ENCODE peak calls at places on chromosomes 16 and 17, in nine cellular contexts. A, R, F, W, E, N, L, V and U are unnamed samples.

GRCh38 chr16:1280783-1281182 is 24.9 kb downstream of the TPSD1 start:
- DNase-seq in R (no peak), W (no peak), E (no peak), F (no peak), V (no peak), L (no peak), N (no peak), A (no peak), U (no peak)

GRCh38 chr16:68417711-68418301 is 30.5 kb downstream of the SMPD3 start:
- DNase-seq in R (no peak), N (no peak), A (no peak), W (no peak), F (no peak), L (peak), E (peak), V (no peak), U (no peak)

GRCh38 chr16:20865420-20866126 is 34.6 kb downstream of the DCUN1D3 start:
- DNase-seq in N (no peak), F (no peak), L (no peak), W (peak), E (no peak), V (peak), R (no peak), A (no peak), U (no peak)

GRCh38 chr17:5237541-5238016 is 2.9 kb upstream of the SCIMP start:
- DNase-seq in L (peak), N (no peak), E (peak), F (no peak), A (no peak), R (peak), W (peak), V (peak), U (no peak)

GRCh38 chr17:79023180-79023705 is 726 bp upstream of the C1QTNF1 start:
- DNase-seq in N (no peak), F (no peak), R (no peak), V (no peak), E (no peak), A (peak), W (no peak), L (no peak), U (no peak)

GRCh38 chr17:41394254-41395016 is 3.0 kb downstream of the KRT31 start:
- DNase-seq in W (no peak), R (no peak), V (peak), A (no peak), L (no peak), F (no peak), N (no peak), E (no peak), U (no peak)

GRCh38 chr17:2911755-2912111 is 115.5 kb downstream of the RAP1GAP2 start:
- DNase-seq in W (no peak), E (no peak), R (no peak), A (no peak), L (no peak), N (no peak), F (no peak), V (no peak), U (no peak)

GRCh38 chr17:38761612-38762011 is 9.1 kb downstream of the PSMB3 start:
- DNase-seq in A (no peak), W (peak), F (no peak), L (peak), R (peak), E (peak), V (peak), N (no peak), U (no peak)

GRCh38 chr17:80656590-80656989 is 112.0 kb downstream of the RPTOR start:
- DNase-seq in E (no peak), R (no peak), W (no peak), A (no peak), V (no peak), N (no peak), L (no peak), F (no peak), U (no peak)

GRCh38 chr16:86836503-86837125 is 258.3 kb downstream of the FOXL1 start:
- DNase-seq in N (peak), F (no peak), R (peak), W (peak), V (peak), A (no peak), E (no peak), L (peak), U (no peak)

GRCh38 chr16:54633943-54634362 is 296.7 kb upstream of the IRX5 start:
- DNase-seq in R (no peak), F (no peak), N (no peak), L (peak), W (no peak), V (no peak), E (peak), A (no peak), U (no peak)

GRCh38 chr17:66830451-66830850 is 4.5 kb upstream of the CACNG5 start:
- DNase-seq in F (no peak), R (no peak), W (no peak), N (no peak), V (no peak), A (no peak), E (no peak), L (no peak), U (no peak)

GRCh38 chr17:40687106-40687505 is 16.4 kb downstream of the KRT24 start:
- DNase-seq in W (no peak), R (no peak), A (no peak), N (no peak), E (no peak), V (no peak), L (no peak), F (no peak), U (no peak)

GRCh38 chr17:8016632-8017424 is 14.4 kb downstream of the GUCY2D start:
- DNase-seq in E (peak), R (peak), N (no peak), V (no peak), L (peak), F (no peak), W (peak), A (no peak), U (peak)

GRCh38 chr17:49089094-49089493 is 43.5 kb upstream of the B4GALNT2 start:
- DNase-seq in A (no peak), R (no peak), F (no peak), E (no peak), L (no peak), V (no peak), N (no peak), W (no peak), U (no peak)

GRCh38 chr17:39716879-39717536 is 13.3 kb downstream of the MIEN1 start:
- DNase-seq in E (no peak), A (no peak), V (no peak), W (no peak), F (no peak), R (no peak), N (no peak), L (no peak), U (no peak)

GRCh38 chr16:87790278-87791023 is 24.7 kb upstream of the KLHDC4 start:
- DNase-seq in N (no peak), L (no peak), F (peak), A (no peak), R (no peak), V (peak), E (no peak), W (peak), U (no peak)

GRCh38 chr17:45357364-45357997 is 40.7 kb upstream of the MAP3K14 start:
- DNase-seq in R (no peak), N (no peak), F (no peak), A (no peak), W (no peak), L (no peak), V (no peak), E (no peak), U (no peak)

GRCh38 chr17:19264681-19265080 is 27.5 kb downstream of the EPN2 start:
- DNase-seq in N (no peak), R (no peak), E (no peak), L (peak), F (no peak), W (no peak), V (no peak), A (no peak), U (no peak)

GRCh38 chr16:68444058-68444657 is 4.2 kb downstream of the SMPD3 start:
- DNase-seq in V (peak), F (peak), W (peak), R (peak), A (no peak), N (no peak), L (peak), E (no peak), U (no peak)

GRCh38 chr17:78674595-78675315 is 97.6 kb upstream of the DNAH17 start:
- DNase-seq in F (no peak), R (no peak), V (no peak), N (no peak), A (no peak), L (no peak), W (no peak), E (no peak), U (peak)

GRCh38 chr17:40554646-40555295 is 10.5 kb downstream of the CCR7 start:
- DNase-seq in R (no peak), L (no peak), F (peak), V (no peak), W (no peak), E (no peak), A (no peak), N (no peak), U (peak)

GRCh38 chr17:3528604-3529511 is 28.8 kb downstream of the TRPV3 start:
- DNase-seq in F (no peak), A (no peak), R (peak), W (no peak), V (no peak), N (no peak), L (no peak), E (no peak), U (no peak)

GRCh38 chr16:54320895-54321294 is 34.3 kb upstream of the IRX3 start:
- DNase-seq in A (no peak), E (no peak), L (no peak), V (no peak), F (no peak), R (no peak), W (no peak), N (no peak), U (no peak)

GRCh38 chr17:41614098-41614497 is 1.5 kb upstream of the KRT16 start:
- DNase-seq in A (no peak), W (no peak), N (no peak), L (no peak), F (no peak), R (no peak), E (no peak), V (no peak), U (no peak)

GRCh38 chr17:1710807-1711553 is 803 bp upstream of the TLCD2 start:
- DNase-seq in F (no peak), N (no peak), A (no peak), E (no peak), L (peak), R (no peak), V (no peak), W (no peak), U (no peak)

GRCh38 chr16:81521141-81521626 is 76.6 kb downstream of the CMIP start:
- DNase-seq in W (no peak), E (peak), V (no peak), A (no peak), F (no peak), R (no peak), N (no peak), L (no peak), U (no peak)

GRCh38 chr17:76709077-76709950 is 1.5 kb downstream of the MXRA7 start:
- DNase-seq in N (peak), R (peak), V (peak), L (no peak), E (no peak), F (peak), A (peak), W (peak), U (peak)

GRCh38 chr16:85969159-85969558 is 70.2 kb downstream of the IRF8 start:
- DNase-seq in N (no peak), R (peak), W (no peak), V (peak), L (no peak), E (no peak), A (no peak), F (no peak), U (no peak)

GRCh38 chr16:10876799-10877341 is at the start of gene CIITA:
- DNase-seq in A (peak), E (peak), W (peak), F (peak), R (peak), N (peak), V (peak), L (no peak), U (no peak)

GRCh38 chr16:10878644-10879498 is 1.9 kb downstream of the CIITA start:
- DNase-seq in A (no peak), E (peak), L (no peak), V (peak), F (peak), R (peak), N (no peak), W (peak), U (no peak)

GRCh38 chr16:10878328-10878643 is 1.3 kb downstream of the CIITA start:
- DNase-seq in V (no peak), N (no peak), E (no peak), F (no peak), L (no peak), W (no peak), A (no peak), R (no peak), U (no peak)

GRCh38 chr16:10877472-10877946 is 507 bp downstream of the CIITA start:
- DNase-seq in R (no peak), N (no peak), E (peak), W (no peak), V (no peak), A (no peak), L (no peak), F (no peak), U (no peak)

GRCh38 chr16:10876305-10876704 is 697 bp upstream of the CIITA start:
- DNase-seq in E (no peak), N (no peak), R (no peak), A (no peak), L (no peak), V (no peak), W (no peak), F (no peak), U (no peak)
- H3K27ac ChIP-seq in E (peak), N (no peak), R (no peak), A (no peak), L (no peak), V (no peak), W (no peak), F (no peak), U (no peak)

GRCh38 chr17:50656509-50656908 is 21.8 kb downstream of the ABCC3 start:
- DNase-seq in F (no peak), R (no peak), N (no peak), E (no peak), L (no peak), W (no peak), V (no peak), A (no peak), U (no peak)
- H3K4me3 ChIP-seq in F (no peak), R (no peak), N (no peak), E (no peak), L (no peak), W (no peak), V (no peak), A (no peak), U (no peak)

DNA sequence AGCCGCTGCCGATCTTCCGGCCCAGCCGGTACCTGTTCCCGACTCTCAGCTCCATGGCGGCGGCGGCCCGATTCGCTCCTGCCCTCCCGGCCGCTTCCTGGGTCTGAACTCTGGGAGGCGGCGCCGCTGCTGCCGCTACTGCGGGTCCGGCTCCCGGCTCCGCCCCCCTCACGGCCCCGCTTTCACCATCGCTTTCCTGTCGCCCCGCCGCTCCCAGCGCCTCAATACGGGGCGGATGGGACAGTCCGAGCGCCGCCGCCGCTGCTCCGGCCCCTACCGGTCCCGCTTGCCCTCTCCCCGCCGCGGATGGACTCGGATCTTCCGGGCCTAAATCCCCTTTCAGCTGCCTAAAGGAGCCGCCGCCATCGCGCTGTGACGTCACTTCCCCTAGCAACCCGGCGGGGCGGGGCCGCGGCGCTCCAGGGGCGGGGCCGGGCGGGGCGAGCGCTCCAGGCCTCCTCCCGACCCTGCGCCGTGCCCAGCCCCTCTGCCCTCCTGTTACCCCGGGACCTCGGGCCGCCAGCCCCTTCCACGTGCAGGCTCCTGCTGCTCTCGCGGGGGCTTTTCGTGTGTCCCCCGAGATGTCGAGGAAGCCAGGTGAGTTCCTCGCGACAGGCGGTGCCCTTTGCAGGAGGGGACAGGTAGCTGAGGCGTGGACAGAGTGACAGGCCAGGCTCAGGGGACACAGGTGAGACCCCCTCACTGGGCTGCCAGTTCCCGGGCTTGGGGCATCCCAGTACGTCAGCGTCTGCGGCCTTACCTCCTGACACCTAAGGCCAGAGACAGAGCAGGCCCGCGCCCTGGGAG is at the start of gene CSNK1D:
- DNase-seq in W (peak), A (peak), V (peak), E (peak), L (peak), F (peak), N (peak), R (peak), U (peak)
- TF ChIP-seq CTCF in W (no peak), A (peak), V (no peak), E (no peak), L (no peak), F (no peak), N (no peak), R (no peak), U (no peak)

DNA sequence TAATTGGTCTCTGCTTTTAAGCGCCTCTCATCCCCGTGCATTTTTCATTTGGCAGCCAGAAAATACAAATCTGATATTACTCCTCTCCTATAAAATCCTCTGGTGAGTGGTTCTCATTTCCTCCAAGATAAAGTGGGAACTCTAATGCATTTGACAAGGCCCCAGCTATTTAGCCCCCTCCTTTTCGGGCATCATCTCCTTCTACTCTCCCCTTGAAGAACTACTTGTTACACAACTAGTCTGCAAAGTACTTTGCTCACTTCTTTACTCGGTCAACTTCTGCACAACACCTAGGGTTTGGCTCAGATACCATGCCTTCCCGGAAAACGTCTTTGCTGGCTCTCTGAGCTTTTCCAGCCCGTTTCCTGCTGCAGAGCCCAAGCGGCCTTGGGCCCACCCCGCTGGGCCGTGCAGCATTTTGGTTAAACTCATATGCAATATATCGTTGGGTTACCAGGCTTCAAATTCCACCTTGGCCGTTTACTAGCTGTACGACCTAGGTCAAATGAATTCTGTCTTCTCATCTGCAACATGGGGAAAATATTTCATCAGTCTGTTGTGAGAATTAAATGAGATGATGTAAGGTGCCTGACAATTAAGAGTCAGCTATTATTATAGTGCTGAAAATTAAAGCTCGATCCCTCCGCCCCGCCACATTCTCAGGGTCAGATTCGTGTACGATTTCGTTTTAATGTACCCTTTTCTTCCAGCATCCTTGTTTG is 883 bp upstream of the TAF15 start:
- DNase-seq in N (no peak), W (no peak), R (no peak), F (no peak), L (no peak), A (no peak), V (no peak), E (no peak), U (no peak)
- H3K27ac ChIP-seq in N (peak), W (peak), R (peak), F (no peak), L (peak), A (peak), V (peak), E (peak), U (peak)

GRCh38 chr16:28844226-28844885 is 1.8 kb downstream of the TUFM start:
- DNase-seq in E (no peak), A (no peak), N (no peak), R (no peak), V (no peak), W (no peak), F (no peak), L (no peak), U (no peak)
- H3K4me3 ChIP-seq in E (peak), A (no peak), N (no peak), R (no peak), V (no peak), W (peak), F (no peak), L (no peak), U (no peak)